ENCODE peak calls at places on chromosome 18, in five cellular contexts. O, U, P, J and Q are unnamed samples.

GRCh38 chr18:35117951-35118411 is 76.8 kb downstream of the MAPRE2 start:
- DNase-seq in O (no peak), U (no peak), P (no peak), J (no peak), Q (no peak)

GRCh38 chr18:66874812-66875474 is 271.1 kb upstream of the CDH19 start:
- DNase-seq in O (no peak), U (no peak), P (no peak), J (peak), Q (no peak)

GRCh38 chr18:79627750-79628294 is 51.8 kb upstream of the CTDP1 start:
- DNase-seq in O (no peak), U (no peak), P (no peak), J (no peak), Q (no peak)

GRCh38 chr18:58407263-58407648 is 221.6 kb downstream of the ALPK2 start:
- DNase-seq in O (no peak), U (no peak), P (no peak), J (peak), Q (no peak)

GRCh38 chr18:48059363-48060109 is 129.1 kb upstream of the SMAD2 start:
- DNase-seq in O (peak), U (no peak), P (no peak), J (no peak), Q (no peak)

GRCh38 chr18:32442575-32442974 is 28.1 kb downstream of the GAREM1 start:
- DNase-seq in O (no peak), U (no peak), P (no peak), J (no peak), Q (no peak)

GRCh38 chr18:8972116-8972515 is 130.4 kb upstream of the NDUFV2 start:
- DNase-seq in O (no peak), U (no peak), P (no peak), J (no peak), Q (no peak)

GRCh38 chr18:59649575-59649974 is 47.6 kb downstream of the CCBE1 start:
- DNase-seq in O (no peak), U (no peak), P (no peak), J (no peak), Q (no peak)

GRCh38 chr18:47969851-47970250 is 39.4 kb upstream of the SMAD2 start:
- DNase-seq in O (no peak), U (no peak), P (no peak), J (no peak), Q (no peak)

GRCh38 chr18:58336605-58337004 is 292.3 kb downstream of the ALPK2 start:
- DNase-seq in O (no peak), U (no peak), P (no peak), J (no peak), Q (no peak)

GRCh38 chr18:79609841-79610281 is 69.7 kb upstream of the CTDP1 start:
- DNase-seq in O (no peak), U (no peak), P (no peak), J (no peak), Q (no peak)

GRCh38 chr18:11807233-11807632 is 44.0 kb upstream of the CHMP1B start:
- DNase-seq in O (no peak), U (no peak), P (no peak), J (no peak), Q (no peak)

GRCh38 chr18:42636309-42636708 is 479.2 kb downstream of the RIT2 start:
- DNase-seq in O (no peak), U (no peak), P (no peak), J (no peak), Q (no peak)

GRCh38 chr18:32730620-32731021 is 42.2 kb downstream of the KLHL14 start:
- DNase-seq in O (no peak), U (no peak), P (peak), J (no peak), Q (no peak)

GRCh38 chr18:70041459-70042020 is 93.9 kb upstream of the CD226 start:
- DNase-seq in O (no peak), U (no peak), P (no peak), J (no peak), Q (no peak)

GRCh38 chr18:79965119-79965902 is 868 bp downstream of the HSBP1L1 start:
- DNase-seq in O (peak), U (no peak), P (no peak), J (peak), Q (peak)

GRCh38 chr18:70333757-70334156 is 44.9 kb downstream of the SOCS6 start:
- DNase-seq in O (no peak), U (no peak), P (no peak), J (peak), Q (peak)

GRCh38 chr18:44149706-44150105 is 531.0 kb upstream of the SETBP1 start:
- DNase-seq in O (no peak), U (no peak), P (no peak), J (no peak), Q (no peak)

GRCh38 chr18:23716966-23717365 is 27.7 kb downstream of the LAMA3 start:
- DNase-seq in O (no peak), U (no peak), P (no peak), J (no peak), Q (no peak)

GRCh38 chr18:8747440-8747937 is 42.1 kb downstream of the MTCL1 start:
- DNase-seq in O (no peak), U (no peak), P (no peak), J (no peak), Q (no peak)

GRCh38 chr18:74562775-74563174 is 28.5 kb downstream of the CNDP1 start:
- DNase-seq in O (no peak), U (no peak), P (no peak), J (no peak), Q (no peak)

GRCh38 chr18:52340466-52341378 is 725 bp downstream of the DCC start:
- DNase-seq in O (peak), U (no peak), P (no peak), J (no peak), Q (no peak)

GRCh38 chr18:1585881-1586488 is 681.3 kb downstream of the ADCYAP1 start:
- DNase-seq in O (peak), U (peak), P (peak), J (peak), Q (peak)

GRCh38 chr18:26764584-26764983 is 100.9 kb downstream of the AQP4 start:
- DNase-seq in O (no peak), U (no peak), P (no peak), J (no peak), Q (no peak)

GRCh38 chr18:46842583-46842982 is 74.7 kb downstream of the PIAS2 start:
- DNase-seq in O (no peak), U (no peak), P (no peak), J (no peak), Q (no peak)

GRCh38 chr18:48167901-48168300 is 237.4 kb upstream of the SMAD2 start:
- DNase-seq in O (no peak), U (no peak), P (no peak), J (peak), Q (no peak)

GRCh38 chr18:427005-427404 is 73.5 kb downstream of the COLEC12 start:
- DNase-seq in O (no peak), U (no peak), P (no peak), J (no peak), Q (peak)

GRCh38 chr18:8800041-8800441 is 94.7 kb downstream of the MTCL1 start:
- DNase-seq in O (peak), U (no peak), P (no peak), J (no peak), Q (no peak)

GRCh38 chr18:36284671-36285295 is 12.7 kb upstream of the FHOD3 start:
- DNase-seq in O (peak), U (peak), P (peak), J (peak), Q (peak)

DNA sequence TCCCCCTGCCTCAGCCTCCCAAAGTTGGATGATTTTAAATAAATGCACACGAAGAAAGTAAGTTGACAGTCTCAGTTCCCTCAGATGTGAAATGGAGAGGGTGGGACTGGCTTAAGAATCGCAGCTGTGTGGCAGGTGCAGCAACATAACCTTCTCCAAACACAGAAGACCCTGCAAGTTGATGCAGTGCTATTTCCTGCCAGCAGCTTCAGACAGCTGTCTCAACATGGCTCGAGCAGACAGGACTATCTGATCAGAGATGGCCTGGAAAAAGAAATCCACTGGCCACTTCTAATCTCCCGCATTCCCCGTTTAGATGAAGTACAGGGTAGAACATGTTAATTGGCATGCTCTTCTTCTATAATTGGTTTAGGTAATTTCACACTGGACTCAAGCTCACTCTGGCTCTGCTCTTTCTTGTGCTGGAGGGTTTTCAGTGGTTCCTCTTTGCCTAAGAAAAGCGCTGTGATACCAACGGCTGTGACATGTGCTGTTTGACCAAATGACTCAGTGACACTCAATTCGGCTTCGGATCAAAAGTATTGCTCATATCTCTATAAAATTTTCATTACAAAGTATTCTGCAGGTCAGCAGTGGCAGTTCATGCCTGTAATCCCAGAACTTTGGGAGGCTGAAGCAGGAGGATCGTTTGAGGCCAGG is 40.2 kb downstream of the MYOM1 start:
- DNase-seq in O (no peak), U (peak), P (peak), J (no peak), Q (no peak)
- TF ChIP-seq JUNB in O (no peak), U (no peak), P (peak), J (no peak), Q (no peak)

DNA sequence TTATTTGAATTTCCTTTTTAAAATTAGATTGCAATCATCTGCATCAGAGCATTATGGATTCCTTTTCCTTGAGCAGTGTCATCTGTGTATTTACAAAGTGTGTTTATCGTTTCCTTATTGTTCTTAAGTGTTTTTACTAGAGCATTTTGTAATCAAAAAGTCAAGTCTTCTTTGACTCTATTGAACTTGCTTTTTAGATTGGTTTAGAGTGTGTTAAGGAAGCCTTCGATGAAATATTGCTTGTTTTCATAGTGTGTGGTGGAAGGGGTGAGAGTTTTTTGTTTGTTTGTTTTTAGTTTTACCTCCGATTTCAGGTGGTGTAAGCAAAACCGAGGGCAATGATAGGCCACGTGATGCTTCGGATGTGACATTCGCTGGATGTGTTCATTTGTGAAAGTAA is 45.7 kb downstream of the ARHGAP28 start:
- DNase-seq in O (no peak), U (no peak), P (no peak), J (no peak), Q (no peak)
- TF ChIP-seq JUNB in O (no peak), U (no peak), P (no peak), J (no peak), Q (no peak)

GRCh38 chr18:13261658-13262357 is 43.2 kb downstream of the LDLRAD4 start:
- DNase-seq in O (peak), U (no peak), P (no peak), J (no peak), Q (no peak)
- TF ChIP-seq JUNB in O (no peak), U (no peak), P (no peak), J (no peak), Q (no peak)

GRCh38 chr18:56560992-56561391 is 77.4 kb downstream of the TXNL1 start:
- DNase-seq in O (no peak), U (no peak), P (no peak), J (no peak), Q (no peak)
- TF ChIP-seq JUNB in O (no peak), U (no peak), P (no peak), J (no peak), Q (no peak)